ENCODE peak calls at places on chromosome 16, in nine cellular contexts. K, J, F, E, G, H, A, R and Y are unnamed samples.

GRCh38 chr16:1713933-1714332 is 7.9 kb downstream of the MAPK8IP3 start:
- DNase-seq in K (no peak), J (no peak), F (peak), E (peak), G (no peak), H (no peak), A (no peak), R (no peak), Y (no peak)

GRCh38 chr16:9034056-9034455 is 57.4 kb upstream of the HAPSTR1 start:
- DNase-seq in K (no peak), J (no peak), F (no peak), E (no peak), G (no peak), H (no peak), A (no peak), R (no peak), Y (no peak)

GRCh38 chr16:5428932-5429331 is 331.3 kb upstream of the EEF2KMT start:
- DNase-seq in K (no peak), J (peak), F (peak), E (no peak), G (no peak), H (no peak), A (no peak), R (no peak), Y (no peak)

GRCh38 chr16:89201467-89202377 is 1.4 kb upstream of the SLC22A31 start:
- DNase-seq in K (peak), J (peak), F (peak), E (no peak), G (peak), H (peak), A (no peak), R (peak), Y (peak)

GRCh38 chr16:52591441-52592215 is 44.7 kb upstream of the TOX3 start:
- DNase-seq in K (no peak), J (no peak), F (no peak), E (no peak), G (no peak), H (no peak), A (no peak), R (no peak), Y (no peak)

GRCh38 chr16:19384656-19385055 is 33.0 kb upstream of the TMC5 start:
- DNase-seq in K (peak), J (no peak), F (peak), E (no peak), G (no peak), H (no peak), A (no peak), R (no peak), Y (no peak)

GRCh38 chr16:22356930-22357634 is 17.3 kb downstream of the CDR2 start:
- DNase-seq in K (no peak), J (no peak), F (no peak), E (peak), G (no peak), H (no peak), A (no peak), R (no peak), Y (no peak)

GRCh38 chr16:17334096-17334495 is 136.7 kb downstream of the XYLT1 start:
- DNase-seq in K (no peak), J (no peak), F (no peak), E (no peak), G (no peak), H (no peak), A (no peak), R (no peak), Y (peak)

GRCh38 chr16:19348578-19349315 is 63.2 kb downstream of the CLEC19A start:
- DNase-seq in K (peak), J (no peak), F (no peak), E (no peak), G (no peak), H (peak), A (no peak), R (no peak), Y (no peak)

GRCh38 chr16:405548-406506 is 4.1 kb downstream of the DECR2 start:
- DNase-seq in K (no peak), J (peak), F (no peak), E (no peak), G (no peak), H (no peak), A (no peak), R (peak), Y (no peak)

GRCh38 chr16:25065899-25066298 is 45.6 kb upstream of the LCMT1 start:
- DNase-seq in K (no peak), J (peak), F (no peak), E (no peak), G (no peak), H (no peak), A (no peak), R (peak), Y (no peak)
- TF ChIP-seq EP300 in K (no peak), J (no peak), F (no peak), E (no peak), G (no peak), H (no peak), A (no peak), R (no peak), Y (no peak)

DNA sequence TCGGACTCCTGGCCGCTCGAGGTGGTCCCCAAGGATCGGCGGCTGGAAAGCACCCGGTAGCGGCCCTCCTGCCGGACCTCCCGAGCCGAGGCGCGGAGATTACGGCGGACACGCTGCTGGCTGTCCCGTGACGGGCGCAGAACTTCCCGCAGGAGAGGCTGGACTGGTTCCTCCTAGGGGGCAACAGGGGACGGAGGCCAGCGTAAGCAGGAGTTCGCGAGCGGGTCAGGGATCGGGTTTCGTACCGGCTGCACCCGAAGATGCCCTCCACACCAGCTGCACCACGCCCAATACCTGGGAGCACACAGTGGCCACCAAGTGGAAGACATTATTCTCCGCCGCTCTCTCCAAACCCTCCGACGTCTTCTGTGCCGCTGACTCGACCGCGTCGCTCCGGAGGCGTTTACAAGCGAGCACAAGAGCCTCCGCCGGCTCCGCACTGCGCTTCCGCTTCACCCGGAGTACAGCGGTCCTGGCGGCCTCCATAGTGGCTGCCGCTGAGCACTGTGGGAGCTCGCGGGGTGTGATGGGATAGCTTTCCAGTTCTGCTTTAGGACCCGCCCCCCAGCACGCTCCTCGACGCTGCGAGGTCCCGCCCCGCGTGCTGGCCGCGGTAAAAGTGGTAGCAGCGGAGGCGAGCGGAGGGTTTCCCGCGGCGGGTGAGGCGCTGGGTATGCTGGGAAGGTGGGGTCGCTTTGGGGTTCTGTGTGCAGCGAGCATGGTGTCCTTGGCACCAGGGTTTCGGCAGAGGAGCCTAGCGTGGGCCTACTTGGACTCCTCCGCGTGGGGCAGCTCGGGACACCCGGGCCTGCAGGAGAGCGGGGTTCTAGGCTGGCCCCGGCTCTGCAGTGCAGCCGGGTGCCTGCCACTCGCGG is at the start of the genes PRMT7 and SLC7A6OS:
- DNase-seq in K (peak), J (peak), F (peak), E (peak), G (peak), H (peak), A (peak), R (peak), Y (peak)
- TF ChIP-seq POLR2A in K (no peak), J (peak), F (peak), E (peak), G (peak), H (peak), A (peak), R (peak), Y (peak)

GRCh38 chr16:57367111-57367752 is 5.1 kb upstream of the CX3CL1 start:
- DNase-seq in K (no peak), J (no peak), F (no peak), E (no peak), G (no peak), H (no peak), A (peak), R (no peak), Y (no peak)
- TF ChIP-seq POLR2AphosphoS5 in K (no peak), J (no peak), F (no peak), E (no peak), G (no peak), H (no peak), A (no peak), R (no peak), Y (no peak)

GRCh38 chr16:62256406-62256805 is 220.2 kb upstream of the CDH8 start:
- DNase-seq in K (no peak), J (no peak), F (no peak), E (no peak), G (no peak), H (no peak), A (no peak), R (no peak), Y (no peak)
- TF ChIP-seq EP300 in K (no peak), J (no peak), F (no peak), E (no peak), G (no peak), H (no peak), A (no peak), R (no peak), Y (no peak)

DNA sequence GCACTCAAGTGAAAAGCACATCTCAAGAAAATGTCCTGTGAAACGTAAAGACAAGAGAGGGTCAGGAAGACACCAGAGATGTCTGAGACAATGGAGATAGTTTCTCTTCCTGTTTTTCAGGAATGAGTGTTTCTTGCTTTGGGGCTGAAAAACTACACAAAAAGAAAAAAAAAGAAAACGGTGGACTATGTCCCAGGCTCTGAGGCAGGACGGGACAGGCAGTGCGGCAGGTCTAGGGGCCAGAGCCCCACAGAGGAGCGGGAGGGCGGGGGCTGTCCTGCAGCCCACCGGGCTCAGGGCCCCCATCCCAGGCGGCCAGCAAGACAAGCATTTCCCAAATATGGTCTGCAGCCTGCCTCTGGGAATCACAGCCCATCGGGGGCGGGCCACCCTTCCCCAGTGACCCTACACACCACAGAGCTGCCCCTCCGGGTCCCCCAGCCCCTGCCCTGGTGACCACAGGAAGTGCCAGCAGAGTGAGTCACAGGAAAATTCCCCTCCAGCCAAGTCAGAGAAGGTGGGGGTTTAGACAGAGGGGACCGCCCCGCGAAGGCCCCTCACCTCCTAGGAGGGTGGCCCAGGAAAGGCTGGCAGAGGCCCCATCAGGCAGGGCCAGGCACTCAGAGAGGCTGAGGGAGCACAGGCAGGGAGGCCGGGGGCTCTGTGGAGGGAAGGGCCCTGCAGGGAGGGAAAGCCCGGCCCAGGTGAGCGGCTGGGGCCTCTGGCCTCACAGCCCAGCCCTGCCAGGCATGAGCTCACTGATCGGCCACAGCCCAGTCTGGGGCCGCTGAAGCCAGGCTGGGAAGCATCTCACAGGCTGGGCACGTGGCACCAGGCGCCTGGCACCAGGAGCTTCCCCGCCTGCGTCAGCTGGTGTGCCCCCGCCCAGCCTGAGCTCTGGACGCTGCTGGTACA is 6.3 kb downstream of the BCAR1 start:
- DNase-seq in K (peak), J (peak), F (peak), E (no peak), G (no peak), H (peak), A (no peak), R (no peak), Y (peak)
- TF ChIP-seq POLR2A in K (no peak), J (no peak), F (peak), E (no peak), G (no peak), H (peak), A (no peak), R (no peak), Y (no peak)

GRCh38 chr16:83964684-83965443 is 3.2 kb upstream of the NECAB2 start:
- DNase-seq in K (no peak), J (no peak), F (no peak), E (no peak), G (no peak), H (no peak), A (no peak), R (no peak), Y (no peak)
- TF ChIP-seq POLR2AphosphoS5 in K (no peak), J (peak), F (no peak), E (no peak), G (no peak), H (no peak), A (no peak), R (no peak), Y (no peak)

GRCh38 chr16:86584726-86585721 is 6.7 kb downstream of the FOXL1 start:
- DNase-seq in K (no peak), J (no peak), F (no peak), E (no peak), G (no peak), H (no peak), A (no peak), R (no peak), Y (no peak)
- TF ChIP-seq EP300 in K (no peak), J (no peak), F (no peak), E (no peak), G (no peak), H (no peak), A (no peak), R (no peak), Y (no peak)

GRCh38 chr16:85286970-85287814 is 174.9 kb upstream of the CIBAR2 start:
- DNase-seq in K (no peak), J (no peak), F (no peak), E (no peak), G (peak), H (no peak), A (no peak), R (peak), Y (peak)

GRCh38 chr16:85289760-85290625 is 177.7 kb upstream of the CIBAR2 start:
- DNase-seq in K (no peak), J (peak), F (no peak), E (no peak), G (no peak), H (no peak), A (no peak), R (peak), Y (no peak)

GRCh38 chr16:85288341-85288868 is 176.1 kb upstream of the CIBAR2 start:
- DNase-seq in K (no peak), J (no peak), F (no peak), E (no peak), G (no peak), H (no peak), A (no peak), R (no peak), Y (no peak)

GRCh38 chr16:85290626-85291301 is 178.5 kb upstream of the CIBAR2 start:
- DNase-seq in K (no peak), J (no peak), F (no peak), E (no peak), G (no peak), H (no peak), A (no peak), R (no peak), Y (no peak)

DNA sequence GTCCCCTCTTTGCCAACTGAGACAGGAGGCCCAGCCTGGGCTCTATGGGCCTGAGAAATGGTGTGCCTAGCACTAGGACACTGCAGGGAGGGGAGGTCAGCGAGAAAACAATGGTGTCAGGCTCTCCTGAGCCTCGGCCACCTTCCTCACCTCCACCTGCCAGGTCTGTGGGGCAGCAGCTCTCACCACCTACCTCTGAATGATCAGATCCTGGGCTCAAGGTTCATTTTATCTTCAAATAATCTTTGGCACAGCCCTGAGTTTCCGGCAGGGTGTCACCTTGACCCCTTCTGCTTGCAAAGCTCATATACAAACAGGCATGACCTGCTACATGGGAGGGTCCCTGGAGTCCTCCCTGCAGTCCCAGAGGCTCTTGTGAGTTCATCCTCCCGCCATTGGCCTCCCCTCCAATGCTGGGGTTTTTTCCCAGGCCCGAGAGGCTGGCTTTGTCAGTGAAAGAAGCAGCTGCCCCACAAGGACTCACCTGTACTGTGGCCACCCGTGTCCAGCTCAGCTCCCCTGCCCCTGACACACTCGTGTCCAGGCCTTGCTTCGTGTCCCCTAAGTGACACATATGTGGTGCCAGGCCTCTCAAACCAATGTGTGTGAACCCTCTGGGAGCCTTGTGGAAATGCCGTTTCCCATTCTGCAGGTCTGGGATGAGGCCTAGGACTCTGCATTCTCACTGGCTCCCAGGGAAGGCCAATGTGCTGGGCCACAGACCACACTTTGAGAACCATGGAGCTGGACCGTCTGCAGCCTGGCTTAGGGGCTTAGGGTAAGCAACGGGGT is 176.8 kb upstream of the CIBAR2 start:
- DNase-seq in K (peak), J (peak), F (no peak), E (no peak), G (no peak), H (no peak), A (no peak), R (no peak), Y (no peak)
- TF ChIP-seq POLR2A in K (no peak), J (peak), F (no peak), E (no peak), G (no peak), H (no peak), A (no peak), R (no peak), Y (no peak)

GRCh38 chr16:66360624-66361324 is 5.7 kb upstream of the CDH5 start:
- DNase-seq in K (no peak), J (no peak), F (no peak), E (no peak), G (no peak), H (no peak), A (no peak), R (no peak), Y (no peak)
- TF ChIP-seq POLR2AphosphoS5 in K (no peak), J (no peak), F (no peak), E (no peak), G (no peak), H (no peak), A (no peak), R (no peak), Y (no peak)

GRCh38 chr16:49345829-49346228 is 27.8 kb upstream of the C16orf78 start:
- DNase-seq in K (no peak), J (no peak), F (no peak), E (no peak), G (no peak), H (no peak), A (no peak), R (peak), Y (no peak)
- TF ChIP-seq EP300 in K (no peak), J (no peak), F (no peak), E (no peak), G (no peak), H (no peak), A (no peak), R (no peak), Y (no peak)